ENCODE peak calls at places on chromosomes 12 and 14, in six cellular contexts. E, I, Y, F, P and T are unnamed samples. For H3K4me1, the result is how much of the 10 kb centered on the place peaks cover.

GRCh38 chr12:117294206-117294605 is 67.2 kb downstream of the NOS1 start:
- DNase-seq in P (no peak), E (no peak), Y (no peak), I (no peak), F (no peak), T (no peak)

GRCh38 chr12:131620520-131620919 is 90.4 kb upstream of the SFSWAP start:
- DNase-seq in E (no peak), P (no peak), F (no peak), I (no peak), Y (no peak), T (no peak)

GRCh38 chr14:95043732-95044462 is 113.4 kb downstream of the DICER1 start:
- DNase-seq in P (no peak), I (no peak), F (no peak), Y (no peak), E (no peak), T (no peak)

GRCh38 chr12:24875014-24875413 is 73.9 kb downstream of the BCAT1 start:
- DNase-seq in F (no peak), P (no peak), Y (no peak), I (no peak), E (no peak), T (no peak)

GRCh38 chr14:99961826-99962518 is 103.2 kb upstream of the EVL start:
- DNase-seq in F (no peak), Y (no peak), I (no peak), E (no peak), P (no peak), T (no peak)

GRCh38 chr14:21267886-21268611 is 1.2 kb downstream of the HNRNPC start:
- DNase-seq in P (no peak), Y (no peak), I (no peak), F (no peak), E (no peak), T (no peak)

GRCh38 chr12:117032593-117033381 is 66.4 kb downstream of the TESC start:
- DNase-seq in Y (peak), I (no peak), P (no peak), E (no peak), F (no peak), T (peak)

GRCh38 chr12:6641131-6641530 is 5.4 kb upstream of the LPAR5 start:
- DNase-seq in P (no peak), E (no peak), Y (no peak), F (no peak), I (no peak), T (no peak)

GRCh38 chr12:90292183-90292582 is 583.5 kb upstream of the ATP2B1 start:
- DNase-seq in P (no peak), Y (no peak), E (no peak), F (no peak), I (no peak), T (no peak)

GRCh38 chr14:100015251-100015655 is 50.0 kb upstream of the EVL start:
- DNase-seq in E (no peak), F (no peak), P (no peak), Y (no peak), I (no peak), T (no peak)

GRCh38 chr12:110367209-110367864 is 36.2 kb downstream of the ANAPC7 start:
- DNase-seq in Y (no peak), I (no peak), P (no peak), F (no peak), E (no peak), T (no peak)

GRCh38 chr12:57603758-57604453 is 718 bp upstream of the DTX3 start:
- DNase-seq in P (no peak), Y (no peak), F (peak), E (no peak), I (no peak), T (peak)

GRCh38 chr12:98370976-98371375 is 144.4 kb upstream of the TMPO start:
- DNase-seq in Y (no peak), F (no peak), I (no peak), P (no peak), E (no peak), T (no peak)

GRCh38 chr12:23887055-23887835 is 62.2 kb downstream of the SOX5 start:
- DNase-seq in E (no peak), P (no peak), Y (no peak), F (no peak), I (no peak), T (no peak)

GRCh38 chr12:46450279-46450748 is 77.7 kb upstream of the SLC38A2 start:
- DNase-seq in P (no peak), F (peak), I (peak), E (no peak), Y (peak), T (peak)

GRCh38 chr14:49875640-49876198 is 17.2 kb upstream of the ARF6 start:
- DNase-seq in E (no peak), I (no peak), F (no peak), P (no peak), Y (no peak), T (no peak)

GRCh38 chr14:29857545-29857944 is 70.1 kb downstream of the PRKD1 start:
- DNase-seq in Y (no peak), E (no peak), I (no peak), P (no peak), F (no peak), T (no peak)

GRCh38 chr12:33514893-33515292 is 75.3 kb upstream of the SYT10 start:
- DNase-seq in F (no peak), I (no peak), Y (no peak), P (no peak), E (no peak), T (no peak)

GRCh38 chr12:111730420-111730819 is 36.3 kb upstream of the ALDH2 start:
- DNase-seq in P (no peak), I (no peak), F (no peak), Y (no peak), E (no peak), T (no peak)

GRCh38 chr14:104132981-104133380 is 5.4 kb upstream of the KIF26A start:
- DNase-seq in P (no peak), E (no peak), F (no peak), Y (peak), I (peak), T (no peak)

GRCh38 chr14:22850944-22851790 is 14.8 kb downstream of the MMP14 start:
- DNase-seq in I (peak), P (no peak), Y (peak), E (no peak), F (peak), T (peak)

GRCh38 chr14:40164083-40164482 is 731.9 kb upstream of the FBXO33 start:
- DNase-seq in Y (no peak), P (no peak), I (no peak), F (no peak), E (no peak), T (no peak)

GRCh38 chr12:49776858-49777257 is 35.5 kb downstream of the TMBIM6 start:
- DNase-seq in I (peak), F (no peak), E (no peak), P (no peak), Y (no peak), T (peak)

GRCh38 chr12:125286005-125286727 is 220.9 kb downstream of the AACS start:
- DNase-seq in I (no peak), F (no peak), E (no peak), P (no peak), Y (no peak), T (no peak)

GRCh38 chr14:104603623-104604401 is 760 bp downstream of the TMEM179 start:
- DNase-seq in F (no peak), P (no peak), I (peak), Y (no peak), E (no peak), T (no peak)

GRCh38 chr14:101083564-101084435 is 180.3 kb upstream of the RTL1 start:
- DNase-seq in Y (no peak), E (no peak), F (peak), P (no peak), I (peak), T (no peak)

GRCh38 chr14:38735006-38735405 is 368.0 kb downstream of the SEC23A start:
- DNase-seq in Y (no peak), I (no peak), F (no peak), E (no peak), P (peak), T (no peak)

GRCh38 chr12:131754184-131754583 is 43.3 kb downstream of the SFSWAP start:
- DNase-seq in I (no peak), Y (no peak), E (no peak), F (no peak), P (no peak), T (no peak)

GRCh38 chr14:93997082-93997481 is at the start of gene CCDC197:
- DNase-seq in E (no peak), P (no peak), I (no peak), F (no peak), Y (no peak), T (no peak)

GRCh38 chr12:11652351-11653040 is 3.0 kb downstream of the ETV6 start:
- DNase-seq in P (no peak), Y (no peak), I (no peak), E (no peak), F (peak), T (no peak)

GRCh38 chr12:97322388-97322787 is 140.2 kb upstream of the RMST start:
- DNase-seq in I (no peak), Y (no peak), E (no peak), P (no peak), F (no peak), T (no peak)

GRCh38 chr12:123089631-123090353 is 61.1 kb downstream of the PITPNM2 start:
- DNase-seq in E (peak), F (no peak), P (no peak), I (no peak), Y (no peak), T (no peak)

GRCh38 chr14:101360045-101360931 is 201.0 kb upstream of the DIO3 start:
- DNase-seq in I (peak), E (no peak), P (no peak), Y (no peak), F (peak), T (peak)

GRCh38 chr14:63361790-63362189 is 43.1 kb upstream of the GPHB5 start:
- DNase-seq in Y (no peak), I (no peak), F (no peak), P (no peak), E (no peak), T (no peak)

GRCh38 chr12:39236994-39237393 is 205.9 kb downstream of the KIF21A start:
- DNase-seq in P (no peak), E (peak), Y (no peak), I (no peak), F (no peak), T (no peak)

GRCh38 chr14:61254803-61255526 is 26.2 kb downstream of the TMEM30B start:
- DNase-seq in Y (no peak), P (no peak), E (no peak), F (no peak), I (no peak), T (no peak)

GRCh38 chr12:103462675-103463074 is 33.1 kb downstream of the C12orf42 start:
- DNase-seq in P (no peak), E (no peak), F (no peak), I (no peak), Y (no peak), T (no peak)

GRCh38 chr14:64825498-64825897 is 54.2 kb downstream of the SPTB start:
- DNase-seq in P (no peak), E (no peak), Y (no peak), I (no peak), F (no peak), T (no peak)

GRCh38 chr14:47256968-47257367 is 418.4 kb downstream of the MDGA2 start:
- DNase-seq in I (no peak), E (no peak), Y (no peak), P (no peak), F (no peak), T (no peak)

GRCh38 chr12:55930771-55931316 is at the start of gene DGKA:
- DNase-seq in I (peak), Y (peak), P (peak), E (peak), F (peak), T (peak)
- H3K4me1 ChIP-seq in I (half or more), Y (under half), P (half or more), E (under half), F (under half), T (under half)

GRCh38 chr14:105854600-105855245 is 328.3 kb downstream of the TMEM121 start:
- DNase-seq in P (no peak), I (peak), E (no peak), F (peak), Y (no peak), T (peak)

GRCh38 chr14:105856676-105857222 is 330.4 kb downstream of the TMEM121 start:
- DNase-seq in I (no peak), P (no peak), Y (no peak), E (no peak), F (peak), T (no peak)

GRCh38 chr14:105857223-105857815 is 330.9 kb downstream of the TMEM121 start:
- DNase-seq in I (peak), Y (no peak), F (no peak), P (peak), E (no peak), T (no peak)

GRCh38 chr14:105855246-105855892 is 329.0 kb downstream of the TMEM121 start:
- DNase-seq in I (peak), E (no peak), F (no peak), P (no peak), Y (peak), T (no peak)

DNA sequence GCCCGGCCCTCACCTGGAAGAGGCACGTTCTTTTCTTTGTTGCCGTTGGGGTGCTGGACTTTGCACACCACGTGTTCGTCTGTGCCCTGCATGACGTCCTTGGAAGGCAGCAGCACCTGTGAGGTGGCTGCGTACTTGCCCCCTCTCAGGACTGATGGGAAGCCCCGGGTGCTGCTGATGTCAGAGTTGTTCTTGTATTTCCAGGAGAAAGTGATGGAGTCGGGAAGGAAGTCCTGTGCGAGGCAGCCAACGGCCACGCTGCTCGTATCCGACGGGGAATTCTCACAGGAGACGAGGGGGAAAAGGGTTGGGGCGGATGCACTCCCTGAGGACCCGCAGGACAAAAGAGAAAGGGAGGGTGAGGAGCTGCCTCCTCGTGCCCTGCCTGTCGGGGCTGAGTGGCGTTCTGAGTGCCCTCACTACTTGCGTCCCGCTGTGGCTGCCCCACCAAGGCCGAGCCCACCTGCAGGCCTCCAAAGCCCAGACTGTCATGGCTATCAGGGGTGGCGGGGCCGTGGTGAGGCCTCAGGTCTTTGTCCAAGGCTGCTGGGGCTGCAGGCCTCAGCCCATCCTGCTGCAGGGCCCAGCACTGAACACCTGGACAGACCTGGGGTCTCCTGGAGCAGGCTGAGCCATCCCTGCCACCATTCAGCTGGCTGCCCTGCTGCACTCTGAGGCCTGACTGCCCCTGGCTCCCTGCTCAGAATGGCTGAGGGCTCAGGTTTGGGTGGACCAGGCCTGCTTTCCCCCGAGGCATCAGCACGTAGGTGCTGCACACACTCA is 329.7 kb downstream of the TMEM121 start:
- DNase-seq in E (no peak), Y (peak), I (peak), P (no peak), F (peak), T (peak)
- H3K4me3 ChIP-seq in E (no peak), Y (no peak), I (no peak), P (no peak), F (no peak), T (no peak)

DNA sequence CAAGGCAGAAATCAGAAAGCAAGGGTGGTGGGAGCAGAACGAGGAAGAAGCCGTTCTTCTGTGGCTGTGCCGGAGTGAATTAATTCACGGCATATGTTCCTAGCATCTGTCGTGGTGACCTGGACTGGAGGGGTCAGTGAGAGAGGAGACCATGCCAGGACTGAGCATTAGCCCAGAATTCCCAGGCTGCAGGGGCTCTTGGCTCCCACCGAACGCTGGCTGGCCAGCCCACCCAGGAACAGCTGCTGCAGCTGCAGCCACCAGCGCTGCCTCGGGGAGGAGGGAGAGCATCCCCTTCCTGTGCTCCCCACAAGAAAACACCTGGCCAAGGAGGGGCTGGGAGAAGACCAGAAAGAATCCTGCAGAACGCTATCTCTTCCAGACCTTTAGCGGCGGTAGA is 62.6 kb upstream of the GPATCH2L start:
- DNase-seq in E (no peak), F (no peak), P (no peak), I (no peak), Y (no peak), T (peak)
- H3K27ac ChIP-seq in E (no peak), F (no peak), P (no peak), I (no peak), Y (no peak), T (no peak)

GRCh38 chr14:59332727-59333126 is 132.5 kb downstream of the GPR135 start:
- DNase-seq in E (peak), F (no peak), I (no peak), P (no peak), Y (no peak), T (no peak)
- H3K4me1 ChIP-seq in E (under half), F (under half), I (under half), P (under half), Y (under half), T (under half)

GRCh38 chr14:91732439-91732838 is 553 bp upstream of the CATSPERB start:
- DNase-seq in Y (no peak), P (no peak), E (no peak), I (no peak), F (no peak), T (no peak)
- H3K4me3 ChIP-seq in Y (no peak), P (no peak), E (no peak), I (no peak), F (no peak), T (no peak)

DNA sequence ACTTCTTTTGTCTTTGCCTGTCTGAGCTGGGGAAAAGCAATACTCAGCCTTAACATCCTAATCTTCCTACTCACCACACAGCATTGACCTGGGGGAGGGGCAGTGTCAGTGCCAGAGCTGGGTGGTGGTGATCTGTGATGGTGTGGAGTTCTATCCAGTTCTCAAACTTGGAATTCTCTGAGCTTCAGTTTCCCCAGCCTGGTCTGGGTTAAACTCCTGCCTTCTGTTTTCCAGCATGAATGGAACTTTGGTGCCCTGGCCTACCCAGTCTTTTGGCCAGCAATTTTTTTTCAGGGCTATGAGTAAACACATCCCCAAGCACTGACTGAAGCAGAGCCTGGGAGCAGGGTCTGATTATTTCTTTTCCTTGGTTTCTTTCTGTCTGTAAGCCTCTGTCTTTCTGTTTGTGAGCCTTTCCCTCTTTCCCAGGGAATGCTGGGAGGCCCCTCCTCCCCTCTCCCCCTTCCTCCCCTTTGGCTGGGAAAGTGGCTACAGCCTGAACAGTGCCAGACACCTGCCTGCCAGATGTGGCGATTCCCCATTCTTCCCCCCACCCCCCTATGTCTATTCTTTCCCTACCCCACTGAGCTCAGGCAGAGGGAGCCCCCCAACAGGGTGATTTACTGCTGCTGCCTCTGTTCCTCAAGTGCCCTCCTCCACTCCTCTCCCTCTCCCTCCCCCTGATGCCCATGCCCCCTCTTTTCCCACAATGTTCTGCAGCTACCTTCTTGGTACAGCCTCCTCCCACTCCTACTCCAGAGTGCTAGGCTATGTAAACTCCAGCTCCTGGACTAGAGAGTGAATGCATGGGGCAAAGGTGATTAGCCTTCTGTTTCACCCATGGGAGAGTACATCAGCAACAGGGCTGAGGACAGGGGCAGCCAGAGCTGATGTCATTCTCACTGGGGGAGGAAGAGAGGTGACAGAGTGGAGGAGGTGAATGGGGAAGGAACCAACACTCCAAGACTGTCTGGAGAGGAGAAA is 11.1 kb downstream of the GPR84 start:
- DNase-seq in F (no peak), P (no peak), E (no peak), I (no peak), Y (peak), T (peak)
- H3K27ac ChIP-seq in F (no peak), P (no peak), E (no peak), I (peak), Y (peak), T (peak)

GRCh38 chr14:55582741-55583140 is 2.7 kb downstream of the KTN1 start:
- DNase-seq in I (no peak), Y (no peak), E (no peak), F (no peak), P (no peak), T (no peak)
- H3K4me1 ChIP-seq in I (half or more), Y (under half), E (half or more), F (under half), P (half or more), T (under half)

GRCh38 chr12:1575799-1576401 is 18.5 kb downstream of the FBXL14 start:
- DNase-seq in Y (no peak), I (no peak), E (no peak), F (peak), P (no peak), T (no peak)
- H3K4me3 ChIP-seq in Y (peak), I (peak), E (no peak), F (no peak), P (no peak), T (peak)

GRCh38 chr12:128267651-128268347 is 829 bp downstream of the TMEM132C start:
- DNase-seq in F (no peak), I (no peak), E (no peak), Y (no peak), P (no peak), T (no peak)

GRCh38 chr12:128266559-128267245 is at the start of gene TMEM132C:
- DNase-seq in I (no peak), F (no peak), Y (no peak), P (no peak), E (no peak), T (peak)

GRCh38 chr12:128267246-128267622 is 264 bp downstream of the TMEM132C start:
- DNase-seq in E (no peak), P (no peak), I (no peak), Y (no peak), F (no peak), T (no peak)

GRCh38 chr12:128269108-128269713 is 2.2 kb downstream of the TMEM132C start:
- DNase-seq in F (no peak), I (no peak), P (no peak), Y (no peak), E (no peak), T (no peak)

GRCh38 chr12:128268348-128268725 is 1.4 kb downstream of the TMEM132C start:
- DNase-seq in Y (no peak), F (no peak), P (no peak), I (no peak), E (no peak), T (no peak)
- H3K27ac ChIP-seq in Y (no peak), F (no peak), P (no peak), I (no peak), E (no peak), T (no peak)

GRCh38 chr12:64351265-64351664 is 39.3 kb downstream of the C12orf56 start:
- DNase-seq in I (no peak), F (no peak), E (no peak), P (no peak), Y (no peak), T (no peak)

GRCh38 chr12:64347630-64348029 is 42.9 kb downstream of the C12orf56 start:
- DNase-seq in F (no peak), P (no peak), E (no peak), Y (no peak), I (no peak), T (no peak)

GRCh38 chr12:64352181-64352580 is 38.4 kb downstream of the C12orf56 start:
- DNase-seq in F (no peak), P (no peak), I (no peak), Y (no peak), E (no peak), T (no peak)
- H3K4me1 ChIP-seq in F (under half), P (under half), I (under half), Y (under half), E (under half), T (under half)